ENCODE peak calls at places on chromosomes 6 and 20, in nine cellular contexts. One of them, this sample, is unnamed.

GRCh38 chr6:88680654-88681053 is 282.8 kb downstream of the RNGTT start:
- DNase-seq in choroid plexus epithelial cell: no peak
- DNase-seq in H9: no peak
- DNase-seq in fibroblast of the aortic adventitia: no peak
- DNase-seq in upper lobe of right lung: no peak
- DNase-seq in keratinocyte: no peak
- DNase-seq in IMR-90: no peak
- DNase-seq in NB4: no peak
- DNase-seq in mesothelial cell of epicardium: no peak
- DNase-seq in this sample: no peak

GRCh38 chr20:36093025-36093803 is 61.3 kb upstream of the EPB41L1 start:
- DNase-seq in choroid plexus epithelial cell: peak; percentile 43
- DNase-seq in H9: no peak
- DNase-seq in fibroblast of the aortic adventitia: no peak
- DNase-seq in upper lobe of right lung: peak; percentile 90
- DNase-seq in keratinocyte: no peak
- DNase-seq in IMR-90: no peak
- DNase-seq in NB4: peak; percentile 48
- DNase-seq in mesothelial cell of epicardium: no peak
- DNase-seq in this sample: peak; percentile 23

GRCh38 chr6:4664117-4664626 is 112.0 kb upstream of the CDYL start:
- DNase-seq in choroid plexus epithelial cell: peak; percentile 82
- DNase-seq in H9: no peak
- DNase-seq in fibroblast of the aortic adventitia: peak; percentile 98
- DNase-seq in upper lobe of right lung: no peak
- DNase-seq in keratinocyte: no peak
- DNase-seq in IMR-90: peak; percentile 92
- DNase-seq in NB4: no peak
- DNase-seq in mesothelial cell of epicardium: no peak
- DNase-seq in this sample: peak; percentile 73

GRCh38 chr6:75824160-75824559 is 75.1 kb downstream of the MYO6 start:
- DNase-seq in choroid plexus epithelial cell: no peak
- DNase-seq in H9: no peak
- DNase-seq in fibroblast of the aortic adventitia: no peak
- DNase-seq in upper lobe of right lung: no peak
- DNase-seq in keratinocyte: no peak
- DNase-seq in IMR-90: no peak
- DNase-seq in NB4: no peak
- DNase-seq in mesothelial cell of epicardium: no peak
- DNase-seq in this sample: no peak

GRCh38 chr6:109373762-109374161 is 8.5 kb downstream of the CD164 start:
- DNase-seq in choroid plexus epithelial cell: no peak
- DNase-seq in H9: no peak
- DNase-seq in fibroblast of the aortic adventitia: no peak
- DNase-seq in upper lobe of right lung: no peak
- DNase-seq in keratinocyte: no peak
- DNase-seq in IMR-90: no peak
- DNase-seq in NB4: no peak
- DNase-seq in mesothelial cell of epicardium: no peak
- DNase-seq in this sample: no peak

GRCh38 chr6:143948208-143948607 is 59.9 kb downstream of the PLAGL1 start:
- DNase-seq in choroid plexus epithelial cell: no peak
- DNase-seq in H9: no peak
- DNase-seq in fibroblast of the aortic adventitia: no peak
- DNase-seq in upper lobe of right lung: no peak
- DNase-seq in keratinocyte: no peak
- DNase-seq in IMR-90: no peak
- DNase-seq in NB4: no peak
- DNase-seq in mesothelial cell of epicardium: no peak
- DNase-seq in this sample: no peak

GRCh38 chr6:132131777-132132176 is 180.6 kb upstream of the CCN2 start:
- DNase-seq in choroid plexus epithelial cell: peak; percentile 98
- DNase-seq in H9: no peak
- DNase-seq in fibroblast of the aortic adventitia: peak; percentile 96
- DNase-seq in upper lobe of right lung: no peak
- DNase-seq in keratinocyte: peak; percentile 35
- DNase-seq in IMR-90: peak; percentile 100
- DNase-seq in NB4: peak; percentile 42
- DNase-seq in mesothelial cell of epicardium: no peak
- DNase-seq in this sample: peak; percentile 97

GRCh38 chr6:136640132-136640915 is 90.1 kb upstream of the MAP7 start:
- DNase-seq in choroid plexus epithelial cell: peak; percentile 83
- DNase-seq in H9: no peak
- DNase-seq in fibroblast of the aortic adventitia: peak; percentile 69
- DNase-seq in upper lobe of right lung: no peak
- DNase-seq in keratinocyte: no peak
- DNase-seq in IMR-90: peak; percentile 82
- DNase-seq in NB4: peak; percentile 9
- DNase-seq in mesothelial cell of epicardium: no peak
- DNase-seq in this sample: peak; percentile 56

GRCh38 chr20:59850018-59850641 is 83.3 kb downstream of the SYCP2 start:
- DNase-seq in choroid plexus epithelial cell: peak; percentile 69
- DNase-seq in H9: no peak
- DNase-seq in fibroblast of the aortic adventitia: peak; percentile 45
- DNase-seq in upper lobe of right lung: no peak
- DNase-seq in keratinocyte: no peak
- DNase-seq in IMR-90: peak; percentile 42
- DNase-seq in NB4: peak; percentile 68
- DNase-seq in mesothelial cell of epicardium: no peak
- DNase-seq in this sample: peak; percentile 34

GRCh38 chr6:14207493-14207892 is 89.9 kb downstream of the CD83 start:
- DNase-seq in choroid plexus epithelial cell: no peak
- DNase-seq in H9: no peak
- DNase-seq in fibroblast of the aortic adventitia: no peak
- DNase-seq in upper lobe of right lung: no peak
- DNase-seq in keratinocyte: no peak
- DNase-seq in IMR-90: no peak
- DNase-seq in NB4: no peak
- DNase-seq in mesothelial cell of epicardium: no peak
- DNase-seq in this sample: no peak

GRCh38 chr6:127366281-127367022 is 23.0 kb upstream of the ECHDC1 start:
- DNase-seq in choroid plexus epithelial cell: peak; percentile 99
- DNase-seq in H9: peak; percentile 53
- DNase-seq in fibroblast of the aortic adventitia: peak; percentile 98
- DNase-seq in upper lobe of right lung: no peak
- DNase-seq in keratinocyte: peak; percentile 97
- DNase-seq in IMR-90: peak; percentile 98
- DNase-seq in NB4: peak; percentile 47
- DNase-seq in mesothelial cell of epicardium: no peak
- DNase-seq in this sample: peak; percentile 97

GRCh38 chr20:2051920-2052319 is 49.7 kb upstream of the STK35 start:
- DNase-seq in choroid plexus epithelial cell: no peak
- DNase-seq in H9: no peak
- DNase-seq in fibroblast of the aortic adventitia: no peak
- DNase-seq in upper lobe of right lung: no peak
- DNase-seq in keratinocyte: no peak
- DNase-seq in IMR-90: no peak
- DNase-seq in NB4: no peak
- DNase-seq in mesothelial cell of epicardium: no peak
- DNase-seq in this sample: no peak

GRCh38 chr6:23656826-23657225 is 469.2 kb upstream of the NRSN1 start:
- DNase-seq in choroid plexus epithelial cell: no peak
- DNase-seq in H9: no peak
- DNase-seq in fibroblast of the aortic adventitia: no peak
- DNase-seq in upper lobe of right lung: no peak
- DNase-seq in keratinocyte: no peak
- DNase-seq in IMR-90: no peak
- DNase-seq in NB4: no peak
- DNase-seq in mesothelial cell of epicardium: no peak
- DNase-seq in this sample: no peak

GRCh38 chr6:131694832-131695426 is 6.3 kb downstream of the OR2A4 start:
- DNase-seq in choroid plexus epithelial cell: peak; percentile 83
- DNase-seq in H9: peak; percentile 71
- DNase-seq in fibroblast of the aortic adventitia: peak; percentile 75
- DNase-seq in upper lobe of right lung: no peak
- DNase-seq in keratinocyte: no peak
- DNase-seq in IMR-90: peak; percentile 79
- DNase-seq in NB4: peak; percentile 63
- DNase-seq in mesothelial cell of epicardium: peak; percentile 44
- DNase-seq in this sample: peak; percentile 61

GRCh38 chr20:39700527-39700926 is 738.4 kb downstream of the DHX35 start:
- DNase-seq in choroid plexus epithelial cell: no peak
- DNase-seq in H9: no peak
- DNase-seq in fibroblast of the aortic adventitia: no peak
- DNase-seq in upper lobe of right lung: no peak
- DNase-seq in keratinocyte: no peak
- DNase-seq in IMR-90: no peak
- DNase-seq in NB4: peak; percentile 62
- DNase-seq in mesothelial cell of epicardium: no peak
- DNase-seq in this sample: no peak
- TF ChIP-seq CTCF in choroid plexus epithelial cell: no peak
- TF ChIP-seq CTCF in H9: no peak
- TF ChIP-seq CTCF in fibroblast of the aortic adventitia: no peak
- TF ChIP-seq CTCF in upper lobe of right lung: no peak
- TF ChIP-seq CTCF in keratinocyte: no peak
- TF ChIP-seq CTCF in IMR-90: no peak
- TF ChIP-seq CTCF in NB4: no peak
- TF ChIP-seq CTCF in mesothelial cell of epicardium: no peak
- TF ChIP-seq CTCF in this sample: no peak

DNA sequence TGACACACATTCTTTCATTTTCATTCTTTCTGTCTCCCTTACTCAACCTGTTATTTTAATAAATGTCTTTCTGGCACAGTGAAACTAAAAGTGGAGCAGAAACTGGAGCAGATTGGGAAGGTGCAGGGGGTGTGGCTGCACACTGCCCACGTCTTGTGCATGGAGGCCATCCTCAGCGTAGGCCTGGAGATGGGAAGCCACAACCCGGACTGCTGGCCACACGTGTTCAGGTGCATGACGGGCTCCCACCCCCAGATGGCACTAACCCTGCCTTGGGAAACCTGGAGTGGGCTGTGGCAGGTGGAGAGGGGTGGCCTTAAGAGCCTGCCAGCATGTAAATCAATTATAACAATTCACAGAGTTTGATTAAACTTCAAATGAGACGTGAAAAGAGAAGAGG is 71.4 kb upstream of the PBOV1 start:
- DNase-seq in choroid plexus epithelial cell: peak; percentile 23
- DNase-seq in H9: peak; percentile 55
- DNase-seq in fibroblast of the aortic adventitia: no peak
- DNase-seq in upper lobe of right lung: no peak
- DNase-seq in keratinocyte: no peak
- DNase-seq in IMR-90: no peak
- DNase-seq in NB4: peak; percentile 32
- DNase-seq in mesothelial cell of epicardium: no peak
- DNase-seq in this sample: no peak
- TF ChIP-seq CTCF in choroid plexus epithelial cell: peak; percentile 45
- TF ChIP-seq CTCF in H9: peak; percentile 57
- TF ChIP-seq CTCF in fibroblast of the aortic adventitia: no peak
- TF ChIP-seq CTCF in upper lobe of right lung: no peak
- TF ChIP-seq CTCF in keratinocyte: peak; percentile 50
- TF ChIP-seq CTCF in IMR-90: peak; percentile 2
- TF ChIP-seq CTCF in NB4: peak; percentile 21
- TF ChIP-seq CTCF in mesothelial cell of epicardium: no peak
- TF ChIP-seq CTCF in this sample: peak; percentile 35

DNA sequence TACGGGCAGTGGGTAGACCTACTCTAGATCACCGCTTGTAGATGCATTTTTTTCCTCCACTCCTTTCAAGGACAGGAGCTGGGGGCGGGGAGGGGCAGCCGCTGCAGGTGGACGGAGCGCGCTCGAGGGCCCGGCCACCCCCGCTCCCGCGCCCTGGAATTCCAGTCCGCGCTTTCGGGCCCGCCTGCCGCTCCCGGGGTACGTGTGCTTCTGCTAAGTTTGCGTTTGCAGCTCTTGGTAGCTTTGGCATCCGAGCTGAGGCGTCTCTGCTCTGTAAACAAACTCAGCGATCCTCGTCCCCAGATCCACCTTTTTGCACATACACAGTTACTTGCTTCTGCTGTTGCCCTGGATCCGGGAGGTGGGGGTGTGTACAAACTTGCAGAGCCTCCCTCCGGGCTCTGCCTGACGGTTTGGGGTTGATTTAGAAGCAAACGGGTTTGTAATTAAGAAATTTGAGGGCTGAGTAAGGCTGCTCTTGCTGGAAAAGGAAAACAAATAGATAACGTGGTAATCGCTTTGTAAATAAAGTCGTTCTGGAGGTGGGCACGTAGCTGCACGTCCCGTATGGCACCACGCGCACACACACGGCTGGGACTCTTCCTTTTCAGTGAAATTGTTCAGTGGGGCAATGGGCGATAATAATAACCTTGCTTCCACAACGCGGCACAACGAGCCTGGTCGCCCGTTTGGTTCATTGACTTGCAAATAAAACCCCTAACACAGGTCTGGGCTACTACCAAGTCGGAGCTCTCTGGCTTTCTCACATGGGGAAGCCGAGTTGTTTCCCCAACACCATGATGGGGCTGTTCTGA is 998 bp upstream of the CITED2 start:
- DNase-seq in choroid plexus epithelial cell: peak; percentile 99
- DNase-seq in H9: peak; percentile 93
- DNase-seq in fibroblast of the aortic adventitia: peak; percentile 99
- DNase-seq in upper lobe of right lung: peak; percentile 96
- DNase-seq in keratinocyte: peak; percentile 60
- DNase-seq in IMR-90: peak; percentile 98
- DNase-seq in NB4: peak; percentile 100
- DNase-seq in mesothelial cell of epicardium: peak; percentile 89
- DNase-seq in this sample: peak; percentile 98
- TF ChIP-seq CTCF in choroid plexus epithelial cell: no peak
- TF ChIP-seq CTCF in H9: no peak
- TF ChIP-seq CTCF in fibroblast of the aortic adventitia: no peak
- TF ChIP-seq CTCF in upper lobe of right lung: no peak
- TF ChIP-seq CTCF in keratinocyte: peak; percentile 5
- TF ChIP-seq CTCF in IMR-90: peak; percentile 37
- TF ChIP-seq CTCF in NB4: no peak
- TF ChIP-seq CTCF in mesothelial cell of epicardium: no peak
- TF ChIP-seq CTCF in this sample: peak; percentile 39

GRCh38 chr20:53376021-53376420 is 217.6 kb downstream of the ZNF217 start:
- DNase-seq in choroid plexus epithelial cell: no peak
- DNase-seq in H9: no peak
- DNase-seq in fibroblast of the aortic adventitia: no peak
- DNase-seq in upper lobe of right lung: no peak
- DNase-seq in keratinocyte: no peak
- DNase-seq in IMR-90: no peak
- DNase-seq in NB4: no peak
- DNase-seq in mesothelial cell of epicardium: no peak
- DNase-seq in this sample: no peak

GRCh38 chr20:53384392-53384791 is 209.2 kb downstream of the ZNF217 start:
- DNase-seq in choroid plexus epithelial cell: no peak
- DNase-seq in H9: no peak
- DNase-seq in fibroblast of the aortic adventitia: no peak
- DNase-seq in upper lobe of right lung: no peak
- DNase-seq in keratinocyte: no peak
- DNase-seq in IMR-90: no peak
- DNase-seq in NB4: no peak
- DNase-seq in mesothelial cell of epicardium: no peak
- DNase-seq in this sample: no peak

GRCh38 chr20:53386186-53386681 is 207.4 kb downstream of the ZNF217 start:
- DNase-seq in choroid plexus epithelial cell: no peak
- DNase-seq in H9: no peak
- DNase-seq in fibroblast of the aortic adventitia: no peak
- DNase-seq in upper lobe of right lung: no peak
- DNase-seq in keratinocyte: no peak
- DNase-seq in IMR-90: no peak
- DNase-seq in NB4: no peak
- DNase-seq in mesothelial cell of epicardium: no peak
- DNase-seq in this sample: no peak

GRCh38 chr20:53382263-53382844 is 211.3 kb downstream of the ZNF217 start:
- DNase-seq in choroid plexus epithelial cell: no peak
- DNase-seq in H9: no peak
- DNase-seq in fibroblast of the aortic adventitia: no peak
- DNase-seq in upper lobe of right lung: no peak
- DNase-seq in keratinocyte: no peak
- DNase-seq in IMR-90: no peak
- DNase-seq in NB4: no peak
- DNase-seq in mesothelial cell of epicardium: no peak
- DNase-seq in this sample: no peak

GRCh38 chr20:53381568-53382262 is 211.9 kb downstream of the ZNF217 start:
- DNase-seq in choroid plexus epithelial cell: no peak
- DNase-seq in H9: no peak
- DNase-seq in fibroblast of the aortic adventitia: no peak
- DNase-seq in upper lobe of right lung: no peak
- DNase-seq in keratinocyte: no peak
- DNase-seq in IMR-90: no peak
- DNase-seq in NB4: no peak
- DNase-seq in mesothelial cell of epicardium: no peak
- DNase-seq in this sample: no peak
- TF ChIP-seq CTCF in choroid plexus epithelial cell: no peak
- TF ChIP-seq CTCF in H9: peak; percentile 53
- TF ChIP-seq CTCF in fibroblast of the aortic adventitia: no peak
- TF ChIP-seq CTCF in upper lobe of right lung: no peak
- TF ChIP-seq CTCF in keratinocyte: no peak
- TF ChIP-seq CTCF in IMR-90: no peak
- TF ChIP-seq CTCF in NB4: no peak
- TF ChIP-seq CTCF in mesothelial cell of epicardium: peak; percentile 51
- TF ChIP-seq CTCF in this sample: no peak